ENCODE peak calls at places on chromosomes 16 and 17, in five cellular contexts. One of them, this sample, is unnamed.

GRCh38 chr16:56348168-56349085 is 76.9 kb downstream of the AMFR start:
- DNase-seq in A549: no peak
- DNase-seq in right cardiac atrium: peak
- DNase-seq in activated CD4-positive, alpha-beta T cell treated with anti-CD3 and anti-CD28 coated beads, Interleukin-2, amount 10 ng/mL, durations not matched to agents 7 days and 5 days: no peak
- DNase-seq in ureter: no peak
- DNase-seq in this sample: no peak

GRCh38 chr17:75430159-75430748 is 24.8 kb upstream of the GRB2 start:
- DNase-seq in A549: peak
- DNase-seq in right cardiac atrium: peak
- DNase-seq in activated CD4-positive, alpha-beta T cell treated with anti-CD3 and anti-CD28 coated beads, Interleukin-2, amount 10 ng/mL, durations not matched to agents 7 days and 5 days: no peak
- DNase-seq in ureter: no peak
- DNase-seq in this sample: no peak

GRCh38 chr17:77615672-77616242 is 342.7 kb upstream of the TNRC6C start:
- DNase-seq in A549: peak
- DNase-seq in right cardiac atrium: no peak
- DNase-seq in activated CD4-positive, alpha-beta T cell treated with anti-CD3 and anti-CD28 coated beads, Interleukin-2, amount 10 ng/mL, durations not matched to agents 7 days and 5 days: no peak
- DNase-seq in ureter: no peak
- DNase-seq in this sample: no peak

GRCh38 chr17:82235775-82236141 is 6.9 kb downstream of the SLC16A3 start:
- DNase-seq in A549: no peak
- DNase-seq in right cardiac atrium: peak
- DNase-seq in activated CD4-positive, alpha-beta T cell treated with anti-CD3 and anti-CD28 coated beads, Interleukin-2, amount 10 ng/mL, durations not matched to agents 7 days and 5 days: no peak
- DNase-seq in ureter: peak
- DNase-seq in this sample: no peak

GRCh38 chr17:37117743-37118142 is 169.0 kb downstream of the AATF start:
- DNase-seq in A549: no peak
- DNase-seq in right cardiac atrium: no peak
- DNase-seq in activated CD4-positive, alpha-beta T cell treated with anti-CD3 and anti-CD28 coated beads, Interleukin-2, amount 10 ng/mL, durations not matched to agents 7 days and 5 days: no peak
- DNase-seq in ureter: no peak
- DNase-seq in this sample: no peak

GRCh38 chr17:1736348-1737281 is 6.1 kb upstream of the SERPINF2 start:
- DNase-seq in A549: peak
- DNase-seq in right cardiac atrium: peak
- DNase-seq in activated CD4-positive, alpha-beta T cell treated with anti-CD3 and anti-CD28 coated beads, Interleukin-2, amount 10 ng/mL, durations not matched to agents 7 days and 5 days: no peak
- DNase-seq in ureter: no peak
- DNase-seq in this sample: no peak

GRCh38 chr16:11283820-11284248 is 2.7 kb upstream of the PRM1 start:
- DNase-seq in A549: no peak
- DNase-seq in right cardiac atrium: no peak
- DNase-seq in activated CD4-positive, alpha-beta T cell treated with anti-CD3 and anti-CD28 coated beads, Interleukin-2, amount 10 ng/mL, durations not matched to agents 7 days and 5 days: no peak
- DNase-seq in ureter: no peak
- DNase-seq in this sample: no peak

GRCh38 chr17:58783380-58783779 is 27.7 kb downstream of the PPM1E start:
- DNase-seq in A549: no peak
- DNase-seq in right cardiac atrium: no peak
- DNase-seq in activated CD4-positive, alpha-beta T cell treated with anti-CD3 and anti-CD28 coated beads, Interleukin-2, amount 10 ng/mL, durations not matched to agents 7 days and 5 days: no peak
- DNase-seq in ureter: no peak
- DNase-seq in this sample: no peak

This sample was measured in MM.1S.